ENCODE peak calls at places on chromosome 16, in ten cellular contexts. One of them, this sample, is unnamed.

GRCh38 chr16:22075043-22075757 is 17.1 kb upstream of the VWA3A start:
- DNase-seq in NCI-H345: no peak
- DNase-seq in C1 segment of cervical spinal cord: no peak
- DNase-seq in SK-MEL-5: no peak
- DNase-seq in memory B cell: no peak
- DNase-seq in activated CD4-positive, alpha-beta T cell treated with anti-CD3 and anti-CD28 coated beads for 48 hours: no peak
- DNase-seq in GM12892: no peak
- DNase-seq in tibial nerve: no peak
- DNase-seq in SHP77: no peak
- DNase-seq in HCT116: no peak
- DNase-seq in this sample: no peak

GRCh38 chr16:65938083-65938482 is 428.4 kb upstream of the CDH5 start:
- DNase-seq in activated CD4-positive, alpha-beta T cell treated with anti-CD3 and anti-CD28 coated beads for 48 hours: no peak
- DNase-seq in HCT116: no peak
- DNase-seq in SHP77: no peak
- DNase-seq in SK-MEL-5: no peak
- DNase-seq in memory B cell: no peak
- DNase-seq in C1 segment of cervical spinal cord: no peak
- DNase-seq in NCI-H345: no peak
- DNase-seq in tibial nerve: no peak
- DNase-seq in GM12892: no peak
- DNase-seq in this sample: no peak

GRCh38 chr16:63192969-63193368 is 1156.7 kb upstream of the CDH8 start:
- DNase-seq in HCT116: no peak
- DNase-seq in memory B cell: no peak
- DNase-seq in C1 segment of cervical spinal cord: no peak
- DNase-seq in NCI-H345: no peak
- DNase-seq in tibial nerve: no peak
- DNase-seq in SK-MEL-5: no peak
- DNase-seq in activated CD4-positive, alpha-beta T cell treated with anti-CD3 and anti-CD28 coated beads for 48 hours: no peak
- DNase-seq in SHP77: no peak
- DNase-seq in GM12892: no peak
- DNase-seq in this sample: no peak

GRCh38 chr16:57500578-57501111 is 14.4 kb upstream of the DOK4 start:
- DNase-seq in SHP77: no peak
- DNase-seq in HCT116: no peak
- DNase-seq in tibial nerve: no peak
- DNase-seq in GM12892: no peak
- DNase-seq in C1 segment of cervical spinal cord: no peak
- DNase-seq in NCI-H345: no peak
- DNase-seq in SK-MEL-5: no peak
- DNase-seq in memory B cell: no peak
- DNase-seq in activated CD4-positive, alpha-beta T cell treated with anti-CD3 and anti-CD28 coated beads for 48 hours: peak; percentile 21
- DNase-seq in this sample: no peak

GRCh38 chr16:117381-118365 is 20.8 kb downstream of the NPRL3 start:
- DNase-seq in memory B cell: peak; percentile 65
- DNase-seq in GM12892: peak; percentile 68
- DNase-seq in activated CD4-positive, alpha-beta T cell treated with anti-CD3 and anti-CD28 coated beads for 48 hours: peak; percentile 76
- DNase-seq in tibial nerve: no peak
- DNase-seq in SHP77: peak; percentile 73
- DNase-seq in NCI-H345: peak; percentile 87
- DNase-seq in HCT116: peak; percentile 23
- DNase-seq in SK-MEL-5: peak; percentile 74
- DNase-seq in C1 segment of cervical spinal cord: no peak
- DNase-seq in this sample: no peak

GRCh38 chr16:10098991-10099390 is 83.2 kb downstream of the GRIN2A start:
- DNase-seq in NCI-H345: no peak
- DNase-seq in C1 segment of cervical spinal cord: no peak
- DNase-seq in SK-MEL-5: no peak
- DNase-seq in SHP77: no peak
- DNase-seq in GM12892: no peak
- DNase-seq in HCT116: no peak
- DNase-seq in tibial nerve: no peak
- DNase-seq in activated CD4-positive, alpha-beta T cell treated with anti-CD3 and anti-CD28 coated beads for 48 hours: no peak
- DNase-seq in memory B cell: no peak
- DNase-seq in this sample: no peak

GRCh38 chr16:62067182-62067581 is 30.9 kb upstream of the CDH8 start:
- DNase-seq in SHP77: no peak
- DNase-seq in SK-MEL-5: no peak
- DNase-seq in tibial nerve: no peak
- DNase-seq in HCT116: no peak
- DNase-seq in activated CD4-positive, alpha-beta T cell treated with anti-CD3 and anti-CD28 coated beads for 48 hours: no peak
- DNase-seq in GM12892: no peak
- DNase-seq in C1 segment of cervical spinal cord: no peak
- DNase-seq in NCI-H345: no peak
- DNase-seq in memory B cell: no peak
- DNase-seq in this sample: no peak

GRCh38 chr16:54938351-54939346 is 8.0 kb downstream of the IRX5 start:
- DNase-seq in tibial nerve: no peak
- DNase-seq in activated CD4-positive, alpha-beta T cell treated with anti-CD3 and anti-CD28 coated beads for 48 hours: peak; percentile 21
- DNase-seq in memory B cell: no peak
- DNase-seq in NCI-H345: no peak
- DNase-seq in HCT116: no peak
- DNase-seq in SHP77: no peak
- DNase-seq in C1 segment of cervical spinal cord: no peak
- DNase-seq in SK-MEL-5: no peak
- DNase-seq in GM12892: no peak
- DNase-seq in this sample: no peak

GRCh38 chr16:48231675-48232214 is 12.4 kb upstream of the LONP2 start:
- DNase-seq in C1 segment of cervical spinal cord: no peak
- DNase-seq in SHP77: peak; percentile 14
- DNase-seq in memory B cell: no peak
- DNase-seq in HCT116: peak; percentile 35
- DNase-seq in SK-MEL-5: peak; percentile 65
- DNase-seq in NCI-H345: no peak
- DNase-seq in GM12892: no peak
- DNase-seq in tibial nerve: no peak
- DNase-seq in activated CD4-positive, alpha-beta T cell treated with anti-CD3 and anti-CD28 coated beads for 48 hours: peak; percentile 60
- DNase-seq in this sample: no peak

GRCh38 chr16:7268182-7268581 is 64.5 kb upstream of the RBFOX1 start:
- DNase-seq in SHP77: peak; percentile 24
- DNase-seq in C1 segment of cervical spinal cord: peak; percentile 42
- DNase-seq in tibial nerve: peak; percentile 37
- DNase-seq in memory B cell: no peak
- DNase-seq in SK-MEL-5: peak; percentile 71
- DNase-seq in GM12892: no peak
- DNase-seq in HCT116: no peak
- DNase-seq in activated CD4-positive, alpha-beta T cell treated with anti-CD3 and anti-CD28 coated beads for 48 hours: peak; percentile 4
- DNase-seq in NCI-H345: peak; percentile 8
- DNase-seq in this sample: no peak

GRCh38 chr16:27367463-27368357 is 34.3 kb upstream of the IL21R start:
- DNase-seq in HCT116: peak; percentile 63
- DNase-seq in activated CD4-positive, alpha-beta T cell treated with anti-CD3 and anti-CD28 coated beads for 48 hours: peak; percentile 94
- DNase-seq in SK-MEL-5: peak; percentile 65
- DNase-seq in C1 segment of cervical spinal cord: no peak
- DNase-seq in NCI-H345: peak; percentile 19
- DNase-seq in SHP77: peak; percentile 64
- DNase-seq in memory B cell: peak; percentile 77
- DNase-seq in tibial nerve: peak; percentile 73
- DNase-seq in GM12892: peak; percentile 76
- DNase-seq in this sample: no peak

GRCh38 chr16:11165349-11165748 is 90.7 kb downstream of the SOCS1 start:
- DNase-seq in SK-MEL-5: no peak
- DNase-seq in HCT116: no peak
- DNase-seq in GM12892: no peak
- DNase-seq in SHP77: no peak
- DNase-seq in memory B cell: no peak
- DNase-seq in tibial nerve: no peak
- DNase-seq in NCI-H345: no peak
- DNase-seq in activated CD4-positive, alpha-beta T cell treated with anti-CD3 and anti-CD28 coated beads for 48 hours: no peak
- DNase-seq in C1 segment of cervical spinal cord: no peak
- DNase-seq in this sample: no peak

GRCh38 chr16:64717871-64718270 is 404.0 kb downstream of the CDH11 start:
- DNase-seq in HCT116: no peak
- DNase-seq in memory B cell: no peak
- DNase-seq in activated CD4-positive, alpha-beta T cell treated with anti-CD3 and anti-CD28 coated beads for 48 hours: no peak
- DNase-seq in NCI-H345: no peak
- DNase-seq in tibial nerve: no peak
- DNase-seq in GM12892: no peak
- DNase-seq in C1 segment of cervical spinal cord: no peak
- DNase-seq in SK-MEL-5: no peak
- DNase-seq in SHP77: no peak
- DNase-seq in this sample: no peak

GRCh38 chr16:18582902-18583301 is 21.0 kb upstream of the NOMO2 start:
- DNase-seq in tibial nerve: no peak
- DNase-seq in HCT116: no peak
- DNase-seq in activated CD4-positive, alpha-beta T cell treated with anti-CD3 and anti-CD28 coated beads for 48 hours: no peak
- DNase-seq in memory B cell: no peak
- DNase-seq in C1 segment of cervical spinal cord: no peak
- DNase-seq in SK-MEL-5: no peak
- DNase-seq in GM12892: no peak
- DNase-seq in SHP77: no peak
- DNase-seq in NCI-H345: no peak
- DNase-seq in this sample: no peak

GRCh38 chr16:88967800-88968588 is 9.0 kb downstream of the CBFA2T3 start:
- DNase-seq in tibial nerve: no peak
- DNase-seq in SHP77: no peak
- DNase-seq in activated CD4-positive, alpha-beta T cell treated with anti-CD3 and anti-CD28 coated beads for 48 hours: no peak
- DNase-seq in SK-MEL-5: no peak
- DNase-seq in memory B cell: peak; percentile 84
- DNase-seq in HCT116: no peak
- DNase-seq in NCI-H345: no peak
- DNase-seq in C1 segment of cervical spinal cord: no peak
- DNase-seq in GM12892: peak; percentile 91
- DNase-seq in this sample: no peak

GRCh38 chr16:26016989-26017388 is 325.2 kb downstream of the HS3ST4 start:
- DNase-seq in memory B cell: no peak
- DNase-seq in activated CD4-positive, alpha-beta T cell treated with anti-CD3 and anti-CD28 coated beads for 48 hours: no peak
- DNase-seq in GM12892: no peak
- DNase-seq in NCI-H345: no peak
- DNase-seq in SHP77: no peak
- DNase-seq in tibial nerve: no peak
- DNase-seq in SK-MEL-5: no peak
- DNase-seq in HCT116: no peak
- DNase-seq in C1 segment of cervical spinal cord: no peak
- DNase-seq in this sample: no peak

This sample was measured in hypothalamus.